ENCODE peak calls at places on chromosomes 13 and 19, in five cellular contexts. W is A549, A is GM12878, X is HepG2, O is K562. C is an unnamed sample.

GRCh38 chr13:110812111-110812868 is 98.8 kb downstream of the ING1 start:
- DNase-seq in W (no peak), A (no peak), X (no peak), O (no peak), C (peak)

GRCh38 chr19:45881082-45881908 is 4.6 kb downstream of the IRF2BP1 start:
- DNase-seq in W (no peak), A (no peak), X (no peak), O (no peak), C (no peak)

GRCh38 chr13:90746230-90746629 is 601.3 kb upstream of the MIR17HG start:
- DNase-seq in W (no peak), A (no peak), X (no peak), O (no peak), C (peak)

GRCh38 chr19:33629826-33630375 is 8.1 kb downstream of the CHST8 start:
- DNase-seq in W (no peak), A (no peak), X (no peak), O (no peak), C (no peak)

GRCh38 chr13:46687810-46688209 is 109.2 kb downstream of the ESD start:
- DNase-seq in W (peak), A (no peak), X (peak), O (peak), C (peak)

GRCh38 chr19:29587518-29587986 is 18.5 kb upstream of the POP4 start:
- DNase-seq in W (no peak), A (peak), X (no peak), O (no peak), C (no peak)

GRCh38 chr13:37747071-37747612 is 122.4 kb downstream of the TRPC4 start:
- DNase-seq in W (no peak), A (no peak), X (no peak), O (no peak), C (no peak)

GRCh38 chr13:99336750-99337149 is 29.6 kb upstream of the GPR183 start:
- DNase-seq in W (no peak), A (no peak), X (no peak), O (no peak), C (no peak)

GRCh38 chr13:110850006-110850405 is 64.9 kb downstream of the ANKRD10 start:
- DNase-seq in W (no peak), A (no peak), X (no peak), O (no peak), C (no peak)

GRCh38 chr19:3969435-3970312 is 1.2 kb downstream of the DAPK3 start:
- DNase-seq in W (peak), A (no peak), X (peak), O (peak), C (peak)

GRCh38 chr13:33206425-33206824 is 79.1 kb downstream of the STARD13 start:
- DNase-seq in W (no peak), A (no peak), X (no peak), O (no peak), C (no peak)

GRCh38 chr19:3403489-3404323 is 37.3 kb downstream of the NFIC start:
- DNase-seq in W (no peak), A (no peak), X (peak), O (peak), C (peak)

GRCh38 chr13:61466280-61466679 is 50.6 kb upstream of the PCDH20 start:
- DNase-seq in W (no peak), A (no peak), X (peak), O (no peak), C (peak)

GRCh38 chr19:7833225-7834156 is 3.5 kb downstream of the EVI5L start:
- DNase-seq in W (no peak), A (no peak), X (peak), O (peak), C (no peak)

GRCh38 chr13:37540228-37540627 is 58.3 kb downstream of the POSTN start:
- DNase-seq in W (no peak), A (no peak), X (no peak), O (no peak), C (no peak)

GRCh38 chr13:113431171-113431570 is 22.1 kb downstream of the ADPRHL1 start:
- DNase-seq in W (no peak), A (no peak), X (no peak), O (peak), C (no peak)

GRCh38 chr13:21020581-21020980 is 40.8 kb downstream of the LATS2 start:
- DNase-seq in W (no peak), A (no peak), X (no peak), O (no peak), C (no peak)

GRCh38 chr19:30669329-30670010 is 297.3 kb downstream of the ZNF536 start:
- DNase-seq in W (peak), A (no peak), X (peak), O (peak), C (peak)

GRCh38 chr13:23678768-23679167 is 108.6 kb downstream of the TNFRSF19 start:
- DNase-seq in W (no peak), A (no peak), X (peak), O (no peak), C (no peak)

GRCh38 chr13:101614491-101614890 is 162.0 kb downstream of the ITGBL1 start:
- DNase-seq in W (no peak), A (no peak), X (no peak), O (no peak), C (no peak)

GRCh38 chr13:36344173-36344572 is 2.0 kb downstream of the SPART start:
- DNase-seq in W (no peak), A (no peak), X (no peak), O (peak), C (peak)

GRCh38 chr13:32660227-32660626 is 74.0 kb downstream of the PDS5B start:
- DNase-seq in W (no peak), A (no peak), X (no peak), O (no peak), C (no peak)

GRCh38 chr19:447816-448546 is 12.9 kb downstream of the SHC2 start:
- DNase-seq in W (no peak), A (no peak), X (no peak), O (no peak), C (no peak)
- TF ChIP-seq JUNB in W (no peak), A (no peak), X (no peak), O (no peak), C (no peak)

GRCh38 chr13:44619651-44620050 is 43.5 kb upstream of the TSC22D1 start:
- DNase-seq in W (no peak), A (no peak), X (no peak), O (no peak), C (no peak)
- H3K27ac ChIP-seq in W (no peak), A (no peak), X (no peak), O (no peak), C (no peak)

GRCh38 chr13:41311607-41312500 is 787 bp downstream of the NAA16 start:
- DNase-seq in W (no peak), A (no peak), X (peak), O (peak), C (peak)

GRCh38 chr13:41317243-41317642 is 6.2 kb downstream of the NAA16 start:
- DNase-seq in W (no peak), A (no peak), X (no peak), O (no peak), C (no peak)

GRCh38 chr13:41313659-41314197 is 2.7 kb downstream of the NAA16 start:
- DNase-seq in W (no peak), A (no peak), X (no peak), O (no peak), C (no peak)

GRCh38 chr13:41313117-41313516 is 2.0 kb downstream of the NAA16 start:
- DNase-seq in W (no peak), A (no peak), X (no peak), O (no peak), C (no peak)

DNA sequence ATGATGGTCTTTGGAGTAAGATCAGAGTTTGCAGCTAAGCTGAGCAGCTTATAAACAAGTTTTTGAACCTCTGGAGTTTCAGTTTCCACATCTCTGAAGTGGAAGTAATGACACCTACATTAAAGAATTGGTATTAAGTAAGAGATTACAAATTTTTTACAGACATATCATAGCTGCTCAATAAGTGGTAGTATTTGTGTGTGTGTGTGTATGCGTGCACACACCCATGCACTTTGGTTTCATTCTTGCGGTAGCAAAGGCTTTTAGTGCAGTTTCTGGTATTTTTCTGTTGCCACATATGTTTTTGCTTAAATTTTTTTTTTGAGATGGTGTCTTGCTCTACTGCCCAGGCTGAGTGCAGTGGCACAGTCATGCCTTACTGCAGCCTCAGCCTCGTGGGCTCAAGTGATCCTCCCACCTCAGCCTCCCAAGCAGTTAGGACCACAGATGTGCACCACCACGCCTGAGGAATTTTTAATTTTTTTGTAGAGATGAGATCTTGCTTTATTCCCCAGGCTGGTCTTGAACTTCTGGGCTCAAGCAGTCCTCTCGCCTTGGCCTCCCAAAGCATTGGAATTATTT is 4.5 kb downstream of the NAA16 start:
- DNase-seq in W (no peak), A (no peak), X (no peak), O (no peak), C (no peak)
- TF ChIP-seq JUNB in W (no peak), A (no peak), X (no peak), O (no peak), C (no peak)

GRCh38 chr13:93947651-93948050 is 531.8 kb downstream of the DCT start:
- DNase-seq in W (no peak), A (no peak), X (no peak), O (no peak), C (no peak)
- H3K27ac ChIP-seq in W (no peak), A (no peak), X (no peak), O (no peak), C (no peak)

GRCh38 chr13:48125794-48126228 is 30.9 kb upstream of the MED4 start:
- DNase-seq in W (no peak), A (no peak), X (peak), O (no peak), C (no peak)
- TF ChIP-seq JUNB in W (no peak), A (no peak), X (no peak), O (no peak), C (no peak)

DNA sequence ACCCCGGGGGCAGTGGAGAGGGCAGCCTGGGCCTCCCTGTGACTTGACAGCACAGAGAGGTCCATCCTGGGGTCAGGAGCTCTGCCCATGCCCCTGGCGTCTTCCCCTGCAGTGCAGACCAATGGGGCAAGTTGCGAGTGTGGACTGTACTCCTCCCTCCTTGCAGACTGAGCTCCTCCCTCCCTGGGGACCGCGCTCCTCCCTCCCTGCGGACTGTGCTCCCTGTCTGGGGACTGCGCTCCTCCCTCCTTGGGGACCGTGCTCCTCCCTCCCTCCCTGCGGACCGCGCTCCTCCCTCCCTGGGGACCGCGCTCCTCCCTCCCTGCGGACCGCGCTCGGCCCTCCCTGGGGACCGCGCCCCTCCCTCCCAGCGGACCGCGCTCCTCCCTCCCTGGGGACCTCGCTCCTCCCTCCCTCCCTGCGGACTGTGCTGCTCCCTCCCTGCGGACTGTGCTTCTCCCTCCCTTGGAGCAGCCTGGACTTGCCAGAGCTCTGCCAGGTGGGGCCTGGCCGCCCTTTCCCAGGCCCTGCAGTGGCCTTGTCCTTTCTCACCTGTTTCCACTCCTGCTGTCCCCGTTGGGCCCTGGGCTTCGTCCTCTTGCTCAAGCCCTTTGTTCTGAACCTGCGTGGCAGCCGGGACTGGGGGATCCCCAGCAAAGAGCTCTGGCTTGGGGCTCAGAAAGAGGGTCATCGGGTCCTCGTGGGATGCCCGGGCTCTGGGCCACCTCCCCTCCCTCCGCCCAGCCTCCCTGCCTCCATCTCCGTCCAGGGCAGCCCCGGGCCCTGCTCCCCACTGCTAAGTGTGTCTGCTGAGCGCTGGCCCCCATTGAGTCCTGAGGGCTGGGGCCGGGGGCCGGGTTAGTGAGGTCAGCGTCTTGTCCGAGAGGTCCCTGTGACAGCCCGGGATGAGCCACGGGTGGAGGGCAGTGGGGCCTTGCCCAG is 6.8 kb downstream of the GAMT start:
- DNase-seq in W (no peak), A (no peak), X (no peak), O (peak), C (no peak)
- H3K27ac ChIP-seq in W (no peak), A (no peak), X (no peak), O (no peak), C (no peak)

C was measured in GM23338.